ENCODE peak calls at places on chromosomes 12 and 14, in six cellular contexts. D is trophoblast cell, U is neuronal stem cell, Z is IMR-90, N is mesenchymal stem cell, Y is H1. H is an unnamed sample.

GRCh38 chr12:29460082-29460481 is 37.4 kb downstream of the OVCH1 start:
- DNase-seq in N (no peak), U (no peak), Y (no peak), D (no peak), Z (no peak), H (no peak)

GRCh38 chr12:6534914-6535696 is 788 bp downstream of the GAPDH start:
- DNase-seq in N (peak), D (peak), U (peak), Z (peak), Y (peak), H (peak)

GRCh38 chr12:2561367-2561766 is 233.4 kb upstream of the FKBP4 start:
- DNase-seq in U (no peak), Y (no peak), D (peak), N (no peak), Z (peak), H (no peak)

GRCh38 chr14:104881369-104881979 is 16.4 kb downstream of the CEP170B start:
- DNase-seq in D (no peak), N (no peak), Z (no peak), U (no peak), Y (no peak), H (no peak)

GRCh38 chr14:91108941-91109611 is 4.8 kb upstream of the DGLUCY start:
- DNase-seq in D (peak), N (no peak), U (no peak), Z (no peak), Y (no peak), H (no peak)

GRCh38 chr14:55302770-55303472 is 31.7 kb downstream of the FBXO34 start:
- DNase-seq in N (no peak), Z (no peak), U (no peak), Y (no peak), D (no peak), H (no peak)

GRCh38 chr12:233615-233968 is 19.6 kb upstream of the SLC6A12 start:
- DNase-seq in U (no peak), Y (no peak), D (no peak), N (no peak), Z (no peak), H (no peak)

GRCh38 chr12:52789637-52790426 is 6.1 kb downstream of the KRT3 start:
- DNase-seq in U (no peak), D (peak), Z (no peak), Y (no peak), N (no peak), H (peak)

GRCh38 chr12:24760162-24760561 is 188.7 kb downstream of the BCAT1 start:
- DNase-seq in N (no peak), U (no peak), Y (no peak), Z (no peak), D (no peak), H (no peak)

GRCh38 chr14:77714926-77715325 is 7.0 kb downstream of the SLIRP start:
- DNase-seq in Z (no peak), U (no peak), Y (no peak), N (no peak), D (no peak), H (no peak)

GRCh38 chr12:2666411-2666810 is 128.4 kb upstream of the FKBP4 start:
- DNase-seq in U (no peak), D (no peak), N (no peak), Y (no peak), Z (peak), H (peak)

GRCh38 chr12:96522283-96522682 is 32.9 kb downstream of the CFAP54 start:
- DNase-seq in D (no peak), U (peak), N (no peak), Z (no peak), Y (peak), H (peak)

GRCh38 chr14:24289649-24290283 is 9.8 kb downstream of the DHRS1 start:
- DNase-seq in Y (no peak), N (no peak), U (no peak), Z (no peak), D (no peak), H (no peak)

GRCh38 chr12:4900327-4900726 is 9.4 kb upstream of the KCNA1 start:
- DNase-seq in Y (no peak), D (peak), U (no peak), Z (peak), N (no peak), H (no peak)

GRCh38 chr14:99732436-99733220 is 48.5 kb downstream of the CYP46A1 start:
- DNase-seq in U (no peak), D (no peak), Z (no peak), Y (no peak), N (no peak), H (peak)

GRCh38 chr12:39620664-39621658 is 1.4 kb upstream of the ABCD2 start:
- DNase-seq in Z (no peak), N (peak), Y (no peak), D (no peak), U (no peak), H (no peak)

GRCh38 chr12:11497995-11498394 is 102.6 kb upstream of the PRB2 start:
- DNase-seq in N (no peak), Z (no peak), D (no peak), Y (no peak), U (no peak), H (no peak)

GRCh38 chr12:128707488-128707887 is 116.3 kb downstream of the SLC15A4 start:
- DNase-seq in N (no peak), Y (no peak), D (no peak), Z (no peak), U (no peak), H (peak)

GRCh38 chr12:60257063-60257462 is 661.2 kb downstream of the SLC16A7 start:
- DNase-seq in U (no peak), N (peak), D (peak), Z (peak), Y (no peak), H (no peak)

GRCh38 chr12:64318605-64319004 is 72.0 kb downstream of the C12orf56 start:
- DNase-seq in Y (peak), D (peak), Z (peak), U (peak), N (peak), H (peak)

GRCh38 chr12:128995619-128996018 is 142.3 kb downstream of the GLT1D1 start:
- DNase-seq in D (no peak), Y (no peak), N (no peak), Z (no peak), U (no peak), H (no peak)

GRCh38 chr14:89807905-89808304 is 146.6 kb downstream of the EFCAB11 start:
- DNase-seq in Z (no peak), N (no peak), D (no peak), U (no peak), Y (no peak), H (no peak)

GRCh38 chr12:112198120-112198733 is 72.9 kb downstream of the TRAFD1 start:
- DNase-seq in D (peak), N (peak), U (peak), Z (peak), Y (peak), H (peak)

GRCh38 chr12:442235-442884 is 17.4 kb upstream of the B4GALNT3 start:
- DNase-seq in Z (peak), Y (peak), U (peak), N (peak), D (peak), H (peak)

GRCh38 chr12:18204053-18204452 is 57.3 kb upstream of the PIK3C2G start:
- DNase-seq in Y (no peak), D (no peak), U (no peak), Z (no peak), N (no peak), H (no peak)

GRCh38 chr12:32307352-32307751 is 92.0 kb upstream of the FGD4 start:
- DNase-seq in Y (no peak), D (peak), U (no peak), N (no peak), Z (no peak), H (no peak)

GRCh38 chr12:105843989-105844768 is 294.6 kb downstream of the NUAK1 start:
- DNase-seq in N (peak), Z (peak), D (peak), Y (no peak), U (no peak), H (no peak)

GRCh38 chr14:81401420-81402122 is 1.4 kb upstream of the STON2 start:
- DNase-seq in D (peak), Y (no peak), U (no peak), Z (peak), N (peak), H (no peak)

GRCh38 chr12:106204312-106204711 is 43.5 kb downstream of the CKAP4 start:
- DNase-seq in U (no peak), N (no peak), Y (no peak), D (no peak), Z (no peak), H (no peak)

GRCh38 chr12:8154526-8154925 is 2.3 kb upstream of the ZNF705A start:
- DNase-seq in Y (no peak), N (no peak), Z (peak), D (no peak), U (no peak), H (no peak)

GRCh38 chr12:2248901-2249381 is 196.2 kb downstream of the CACNA1C start:
- DNase-seq in Y (no peak), N (peak), U (no peak), D (no peak), Z (peak), H (no peak)

GRCh38 chr14:64878775-64879634 is 702 bp downstream of the SPTB start:
- DNase-seq in Y (peak), U (peak), Z (no peak), D (no peak), N (peak), H (peak)

GRCh38 chr12:15555466-15555865 is 233.2 kb downstream of the PTPRO start:
- DNase-seq in Z (no peak), N (no peak), U (no peak), D (peak), Y (no peak), H (no peak)

GRCh38 chr14:36941783-36942521 is 230.5 kb downstream of the SLC25A21 start:
- DNase-seq in N (peak), D (peak), Z (peak), Y (peak), U (peak), H (peak)

GRCh38 chr12:124694846-124695497 is 127.6 kb upstream of the NCOR2 start:
- DNase-seq in Y (no peak), D (peak), U (no peak), N (no peak), Z (peak), H (peak)

DNA sequence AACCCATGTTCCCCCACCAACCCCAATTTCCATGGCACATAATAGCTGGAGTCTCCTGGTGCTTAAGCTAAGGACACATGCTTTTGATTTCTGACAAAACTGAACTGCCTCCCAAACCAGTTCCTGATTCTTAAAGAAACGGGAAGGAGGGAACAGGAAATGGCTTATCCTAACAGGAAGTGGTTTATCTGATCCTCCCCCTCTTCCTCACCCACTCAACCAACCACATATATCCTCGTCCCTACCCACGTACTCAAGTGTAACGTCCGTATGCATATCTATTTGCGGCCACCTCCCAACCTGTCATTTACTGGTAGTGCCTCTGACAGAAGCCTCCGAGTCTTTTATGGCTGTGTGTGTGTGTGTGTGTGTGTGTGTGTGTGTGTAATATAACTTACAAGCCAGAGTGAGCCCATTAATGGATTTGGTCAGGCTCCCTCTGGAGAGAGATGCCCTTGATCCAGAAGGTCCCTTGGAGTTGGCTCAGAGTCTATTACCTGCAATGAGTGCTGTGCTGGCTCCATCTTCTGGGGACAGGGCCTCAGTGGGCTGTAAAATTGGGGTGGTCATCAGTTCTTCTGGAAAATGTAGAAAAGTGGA is 7.7 kb downstream of the DAZAP2 start:
- DNase-seq in U (no peak), D (peak), Z (peak), Y (no peak), N (peak), H (no peak)
- H4K91ac ChIP-seq in U (no peak), D (no peak), Z (peak), Y (no peak), N (peak), H (no peak)

DNA sequence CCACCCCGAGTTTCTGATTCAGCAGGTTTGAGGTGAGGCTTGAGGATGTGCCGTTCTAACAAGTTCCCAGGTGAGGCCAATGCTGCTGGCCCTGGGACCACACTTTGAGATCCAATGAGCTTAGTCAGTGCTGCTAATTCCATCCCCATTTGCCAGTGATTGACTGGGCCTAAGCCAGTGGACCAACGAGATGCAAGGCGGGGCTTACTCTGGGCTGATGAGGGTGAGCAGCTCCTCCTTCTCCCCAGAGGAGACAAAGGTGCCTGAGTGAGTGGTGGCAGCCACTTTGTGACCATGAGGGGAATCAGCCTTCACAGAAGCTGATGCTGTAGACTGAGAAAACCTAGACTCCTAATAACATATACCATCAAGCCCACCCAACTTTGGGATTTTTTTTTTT is 23.1 kb upstream of the HNF1A start:
- DNase-seq in U (no peak), Z (no peak), Y (no peak), D (peak), N (no peak), H (peak)
- H4K91ac ChIP-seq in U (no peak), Z (no peak), Y (no peak), D (no peak), N (no peak), H (no peak)

GRCh38 chr12:100671396-100672074 is 98.1 kb downstream of the GAS2L3 start:
- DNase-seq in U (no peak), Z (no peak), D (no peak), Y (no peak), N (no peak), H (no peak)
- H4K91ac ChIP-seq in U (no peak), Z (no peak), D (no peak), Y (no peak), N (no peak), H (no peak)

DNA sequence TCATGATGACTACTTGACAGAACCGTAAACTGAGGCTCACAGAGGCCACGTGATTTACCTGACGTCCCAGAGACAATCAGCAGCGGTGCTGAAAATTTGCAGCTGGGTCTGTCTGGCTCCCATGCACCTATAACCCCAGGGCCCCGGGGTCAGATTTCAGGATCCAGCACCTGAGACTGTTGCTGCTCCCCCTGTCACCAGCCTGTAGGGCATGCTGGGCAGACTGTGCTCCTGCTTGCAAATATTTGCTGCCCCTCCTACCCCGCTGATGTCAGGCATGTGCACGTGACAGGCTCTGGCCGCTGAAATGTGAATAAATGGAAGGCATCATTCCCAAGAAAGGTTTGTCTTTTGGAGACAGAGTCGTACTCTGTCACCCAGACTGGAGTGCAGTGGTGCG is 6.0 kb downstream of the MMAB start:
- DNase-seq in N (no peak), Y (no peak), Z (no peak), U (no peak), D (no peak), H (no peak)
- H4K91ac ChIP-seq in N (no peak), Y (no peak), Z (no peak), U (no peak), D (no peak), H (no peak)

DNA sequence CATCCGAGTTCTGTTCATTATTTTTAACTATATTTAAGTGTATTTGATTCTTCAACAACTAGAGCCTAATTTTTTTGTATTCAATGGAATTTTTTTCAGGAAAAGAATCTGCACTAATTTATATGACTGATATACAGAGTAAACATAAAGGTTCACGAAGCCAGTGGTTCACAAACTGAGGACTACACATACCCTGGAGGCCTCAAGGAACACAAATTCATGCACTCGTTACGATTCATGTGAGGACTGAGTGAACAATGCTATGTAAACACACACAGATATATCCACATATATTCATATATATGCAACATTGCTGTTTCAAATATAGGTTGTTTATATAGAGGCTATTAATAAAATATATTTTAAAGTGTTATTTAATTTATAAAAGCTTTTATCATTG is 137.8 kb downstream of the PHLDA1 start:
- DNase-seq in Y (no peak), U (no peak), D (no peak), N (no peak), Z (no peak), H (no peak)
- H4K91ac ChIP-seq in Y (no peak), U (no peak), D (no peak), N (no peak), Z (no peak), H (no peak)

GRCh38 chr14:95776798-95777615 is 63.1 kb upstream of the TCL1A start:
- DNase-seq in Z (no peak), U (no peak), Y (no peak), N (no peak), D (no peak), H (no peak)
- H4K91ac ChIP-seq in Z (no peak), U (no peak), Y (no peak), N (no peak), D (no peak), H (no peak)

GRCh38 chr12:40825156-40825555 is 132.9 kb downstream of the CNTN1 start:
- DNase-seq in Y (no peak), D (no peak), U (no peak), Z (no peak), N (no peak), H (no peak)
- H4K91ac ChIP-seq in Y (no peak), D (no peak), U (no peak), Z (no peak), N (no peak), H (no peak)

GRCh38 chr14:40616579-40616978 is 990.1 kb upstream of the LRFN5 start:
- DNase-seq in D (no peak), U (no peak), N (no peak), Z (no peak), Y (no peak), H (no peak)
- H4K91ac ChIP-seq in D (no peak), U (no peak), N (no peak), Z (no peak), Y (no peak), H (no peak)

GRCh38 chr12:113667667-113668356 is 196.1 kb upstream of the LHX5 start:
- DNase-seq in U (no peak), N (no peak), Z (no peak), Y (no peak), D (no peak), H (no peak)

GRCh38 chr12:113665457-113665856 is 193.8 kb upstream of the LHX5 start:
- DNase-seq in Y (no peak), Z (no peak), U (no peak), N (no peak), D (no peak), H (no peak)

GRCh38 chr12:113664224-113664681 is 192.6 kb upstream of the LHX5 start:
- DNase-seq in U (peak), Z (no peak), D (no peak), N (no peak), Y (no peak), H (no peak)

GRCh38 chr12:113667095-113667494 is 195.4 kb upstream of the LHX5 start:
- DNase-seq in N (no peak), D (no peak), Y (no peak), Z (no peak), U (no peak), H (no peak)

GRCh38 chr12:113666223-113666622 is 194.6 kb upstream of the LHX5 start:
- DNase-seq in Y (no peak), N (no peak), Z (no peak), U (no peak), D (no peak), H (no peak)
- H4K91ac ChIP-seq in Y (no peak), N (no peak), Z (no peak), U (no peak), D (no peak), H (no peak)

GRCh38 chr14:59243174-59243573 is 54.7 kb downstream of the DAAM1 start:
- DNase-seq in Y (no peak), N (no peak), D (no peak), Z (no peak), U (no peak), H (no peak)

GRCh38 chr14:59236195-59236594 is 47.7 kb downstream of the DAAM1 start:
- DNase-seq in N (no peak), U (no peak), Z (no peak), Y (no peak), D (no peak), H (no peak)

GRCh38 chr14:59240356-59240755 is 51.9 kb downstream of the DAAM1 start:
- DNase-seq in D (no peak), U (no peak), Y (no peak), Z (no peak), N (no peak), H (no peak)

GRCh38 chr14:59238242-59238641 is 49.8 kb downstream of the DAAM1 start:
- DNase-seq in U (no peak), Z (no peak), D (no peak), Y (no peak), N (no peak), H (no peak)

DNA sequence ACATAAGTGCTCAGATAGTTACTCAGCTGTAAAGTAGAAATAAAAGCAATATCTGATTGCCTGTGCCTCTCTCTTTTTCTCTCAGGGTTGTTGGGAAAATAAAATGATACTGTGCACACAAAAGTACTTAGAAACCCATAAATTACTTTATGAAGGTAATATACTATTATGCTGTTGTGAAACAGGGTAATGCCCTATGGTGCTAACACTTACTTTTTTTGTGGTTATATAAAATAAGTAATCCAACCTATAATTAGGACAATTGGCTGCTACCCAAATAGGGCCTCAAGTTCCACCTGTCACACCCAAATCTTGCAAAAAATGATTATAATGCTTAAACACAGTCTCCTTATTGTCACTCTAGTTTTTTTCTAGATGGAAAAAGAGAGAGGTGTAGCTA is 50.6 kb downstream of the DAAM1 start:
- DNase-seq in N (no peak), U (no peak), D (no peak), Y (no peak), Z (no peak), H (no peak)
- H4K91ac ChIP-seq in N (no peak), U (no peak), D (no peak), Y (no peak), Z (no peak), H (no peak)